ENCODE peak calls at places on chromosomes 2 and 18, in seven cellular contexts. M is K562, T is GM12891, C is SK-N-SH, Y is HepG2, A is GM12878, B is H1. V is an unnamed sample.

GRCh38 chr2:102636283-102636907 is 17.0 kb downstream of the SLC9A2 start:
- DNase-seq in M (peak; percentile 40), T (no peak), C (no peak), Y (no peak), A (no peak), B (no peak), V (no peak)

GRCh38 chr2:64999754-65000153 is 10.6 kb downstream of the SLC1A4 start:
- DNase-seq in M (no peak), T (no peak), C (no peak), Y (no peak), A (no peak), B (no peak), V (no peak)

GRCh38 chr2:201149064-201149820 is 33.3 kb downstream of the CFLAR start:
- DNase-seq in M (no peak), T (no peak), C (no peak), Y (peak; percentile 97), A (no peak), B (no peak), V (no peak)

GRCh38 chr2:36650031-36650430 is 46.5 kb upstream of the VIT start:
- DNase-seq in M (peak; percentile 8), T (no peak), C (no peak), Y (peak; percentile 83), A (no peak), B (no peak), V (peak; percentile 10)

GRCh38 chr18:12645264-12645663 is 12.6 kb downstream of the SPIRE1 start:
- DNase-seq in M (no peak), T (no peak), C (no peak), Y (no peak), A (no peak), B (no peak), V (no peak)

GRCh38 chr2:119293254-119293653 is 69.6 kb downstream of the STEAP3 start:
- DNase-seq in M (no peak), T (no peak), C (no peak), Y (no peak), A (no peak), B (no peak), V (no peak)

GRCh38 chr2:113175736-113176695 is 2.2 kb downstream of the PSD4 start:
- DNase-seq in M (no peak), T (no peak), C (no peak), Y (no peak), A (no peak), B (no peak), V (no peak)

GRCh38 chr2:20930928-20931327 is 108.0 kb upstream of the LDAH start:
- DNase-seq in M (no peak), T (no peak), C (no peak), Y (peak; percentile 35), A (no peak), B (no peak), V (no peak)

GRCh38 chr2:30217644-30218361 is 13.5 kb upstream of the LBH start:
- DNase-seq in M (no peak), T (no peak), C (no peak), Y (no peak), A (peak; percentile 48), B (no peak), V (no peak)

GRCh38 chr18:79876497-79876896 is 75.0 kb downstream of the SLC66A2 start:
- DNase-seq in M (no peak), T (no peak), C (peak; percentile 22), Y (no peak), A (no peak), B (no peak), V (no peak)

GRCh38 chr2:237701033-237701858 is 73.9 kb downstream of the LRRFIP1 start:
- DNase-seq in M (no peak), T (no peak), C (no peak), Y (no peak), A (no peak), B (no peak), V (no peak)

GRCh38 chr2:43133708-43134570 is 92.5 kb downstream of the ZFP36L2 start:
- DNase-seq in M (no peak), T (no peak), C (peak; percentile 48), Y (no peak), A (no peak), B (no peak), V (no peak)

GRCh38 chr2:175743020-175743419 is 259.0 kb downstream of the LNPK start:
- DNase-seq in M (no peak), T (no peak), C (no peak), Y (no peak), A (no peak), B (no peak), V (no peak)

GRCh38 chr18:48834421-48835011 is 116.2 kb downstream of the SMAD7 start:
- DNase-seq in M (no peak), T (peak; percentile 54), C (no peak), Y (no peak), A (peak; percentile 81), B (peak; percentile 53), V (peak; percentile 65)

GRCh38 chr2:172964511-172964910 is 111.1 kb upstream of the MAP3K20 start:
- DNase-seq in M (no peak), T (no peak), C (no peak), Y (no peak), A (no peak), B (no peak), V (no peak)

GRCh38 chr2:85326406-85326945 is 1.3 kb downstream of the TGOLN2 start:
- DNase-seq in M (peak; percentile 65), T (peak; percentile 31), C (no peak), Y (peak; percentile 52), A (no peak), B (no peak), V (peak; percentile 38)

GRCh38 chr2:96427169-96427568 is 78.0 kb downstream of the NEURL3 start:
- DNase-seq in M (no peak), T (no peak), C (no peak), Y (no peak), A (no peak), B (no peak), V (no peak)

GRCh38 chr18:62524443-62525200 is 1.8 kb downstream of the ZCCHC2 start:
- DNase-seq in M (peak; percentile 44), T (no peak), C (peak; percentile 74), Y (no peak), A (no peak), B (no peak), V (peak; percentile 37)

GRCh38 chr2:127623388-127624320 is 22.3 kb upstream of the GPR17 start:
- DNase-seq in M (no peak), T (no peak), C (peak; percentile 17), Y (no peak), A (no peak), B (no peak), V (peak; percentile 26)

GRCh38 chr2:68827681-68828080 is 43.5 kb downstream of the BMP10 start:
- DNase-seq in M (no peak), T (no peak), C (no peak), Y (no peak), A (no peak), B (no peak), V (no peak)

GRCh38 chr2:163595033-163595432 is 140.8 kb downstream of the FIGN start:
- DNase-seq in M (no peak), T (no peak), C (no peak), Y (no peak), A (no peak), B (no peak), V (no peak)

GRCh38 chr2:3490191-3491158 is 28.9 kb downstream of the ADI1 start:
- DNase-seq in M (no peak), T (no peak), C (peak; percentile 38), Y (no peak), A (no peak), B (no peak), V (no peak)
- TF ChIP-seq TAF1 in M (no peak), T (no peak), C (no peak), Y (no peak), A (no peak), B (no peak), V (no peak)

GRCh38 chr2:6824962-6825361 is 40.7 kb downstream of the CMPK2 start:
- DNase-seq in M (no peak), T (no peak), C (peak; percentile 50), Y (no peak), A (no peak), B (no peak), V (no peak)
- TF ChIP-seq POLR2AphosphoS5 in M (no peak), T (no peak), C (peak; percentile 50), Y (no peak), A (no peak), B (no peak), V (no peak)

GRCh38 chr2:23679044-23679443 is 247.9 kb downstream of the ATAD2B start:
- DNase-seq in M (no peak), T (no peak), C (no peak), Y (no peak), A (no peak), B (no peak), V (no peak)
- TF ChIP-seq TAF1 in M (no peak), T (no peak), C (no peak), Y (no peak), A (no peak), B (no peak), V (no peak)

GRCh38 chr18:23099621-23100020 is 35.7 kb upstream of the CABLES1 start:
- DNase-seq in M (no peak), T (no peak), C (no peak), Y (peak; percentile 84), A (no peak), B (no peak), V (no peak)
- TF ChIP-seq POLR2AphosphoS5 in M (no peak), T (no peak), C (no peak), Y (no peak), A (no peak), B (no peak), V (no peak)

GRCh38 chr2:157443795-157444642 is at the start of gene CYTIP:
- DNase-seq in M (no peak), T (no peak), C (no peak), Y (no peak), A (peak; percentile 91), B (no peak), V (no peak)
- TF ChIP-seq TAF1 in M (no peak), T (peak; percentile 96), C (no peak), Y (no peak), A (peak; percentile 98), B (no peak), V (peak; percentile 90)

V was measured in GM12892.